ENCODE peak calls at places on chromosome 4, in ten cellular contexts. Y is mucosa of descending colon; O is fibroblast of lung; X is lower lobe of right lung; J is astrocyte; V is CD8-positive, alpha-beta memory T cell; C is suprapubic skin; G is sigmoid colon; S is heart right ventricle; P is neuronal stem cell. R is an unnamed sample. For H3K36me3, the result is how much of the 10 kb centered on the place peaks cover.

GRCh38 chr4:74111990-74112389 is 13.0 kb upstream of the CXCL2 start:
- DNase-seq in Y (no peak), O (peak), X (peak), J (peak), V (no peak), C (peak), G (no peak), S (peak), P (no peak), R (peak)

GRCh38 chr4:81136161-81136910 is 78.7 kb downstream of the PRKG2 start:
- DNase-seq in Y (no peak), O (peak), X (no peak), J (peak), V (no peak), C (no peak), G (peak), S (no peak), P (no peak), R (peak)

GRCh38 chr4:52015366-52015765 is 4.8 kb downstream of the LRRC66 start:
- DNase-seq in Y (no peak), O (peak), X (no peak), J (no peak), V (no peak), C (no peak), G (no peak), S (no peak), P (no peak), R (no peak)

GRCh38 chr4:176359590-176359989 is 39.8 kb downstream of the SPCS3 start:
- DNase-seq in Y (no peak), O (peak), X (no peak), J (peak), V (no peak), C (no peak), G (no peak), S (no peak), P (no peak), R (no peak)

GRCh38 chr4:158586881-158587280 is 65.2 kb downstream of the RXFP1 start:
- DNase-seq in Y (no peak), O (no peak), X (no peak), J (no peak), V (no peak), C (no peak), G (no peak), S (no peak), P (no peak), R (no peak)

GRCh38 chr4:123488916-123489315 is 92.3 kb downstream of the SPRY1 start:
- DNase-seq in Y (no peak), O (peak), X (no peak), J (peak), V (no peak), C (no peak), G (no peak), S (no peak), P (no peak), R (no peak)

GRCh38 chr4:125085-125820 is 952 bp downstream of the ZNF718 start:
- DNase-seq in Y (peak), O (peak), X (peak), J (peak), V (no peak), C (no peak), G (no peak), S (peak), P (peak), R (peak)

GRCh38 chr4:144374065-144374464 is 233.5 kb upstream of the GYPA start:
- DNase-seq in Y (no peak), O (no peak), X (no peak), J (no peak), V (no peak), C (no peak), G (no peak), S (no peak), P (no peak), R (no peak)

GRCh38 chr4:121696641-121697461 is at the start of gene ANXA5:
- DNase-seq in Y (peak), O (peak), X (peak), J (peak), V (peak), C (peak), G (peak), S (peak), P (peak), R (peak)

GRCh38 chr4:177051473-177052060 is 258.1 kb upstream of the NEIL3 start:
- DNase-seq in Y (no peak), O (peak), X (no peak), J (no peak), V (no peak), C (no peak), G (no peak), S (no peak), P (peak), R (no peak)

GRCh38 chr4:64503416-64503815 is 94.2 kb upstream of the TECRL start:
- DNase-seq in Y (no peak), O (no peak), X (no peak), J (no peak), V (no peak), C (no peak), G (no peak), S (no peak), P (no peak), R (no peak)
- H3K36me3 ChIP-seq in Y (under half), O (under half), X (under half), J (under half), V (under half), C (under half), G (under half), S (under half), P (under half), R (under half)

DNA sequence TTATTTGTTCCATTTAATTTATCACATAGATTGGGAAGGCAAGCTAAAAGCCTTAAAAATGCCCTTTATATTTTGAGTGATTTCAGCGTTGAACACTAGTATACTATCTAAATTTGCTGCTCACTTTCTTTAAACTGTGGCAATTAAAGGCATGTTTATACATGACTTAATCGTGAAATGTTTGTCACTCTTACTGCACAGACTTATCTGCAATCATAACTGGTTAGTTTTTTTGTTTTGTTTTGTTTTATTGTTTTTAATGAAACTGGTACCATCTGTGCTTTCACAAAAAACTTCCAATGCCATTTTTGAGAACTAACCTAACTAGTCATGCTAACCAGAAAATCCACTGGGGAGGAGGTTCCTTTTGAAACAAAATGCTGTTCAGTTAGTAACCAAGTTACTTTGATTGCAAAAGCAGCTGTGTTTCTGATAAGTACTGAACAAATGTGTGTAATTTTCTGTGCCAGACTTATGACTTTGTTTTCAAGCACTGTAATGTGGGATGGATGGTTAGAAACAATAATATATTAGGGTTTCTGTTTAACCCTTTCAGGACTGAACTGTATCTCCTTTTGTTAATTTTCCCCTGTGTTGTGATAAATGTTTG is 56.1 kb downstream of the CCKAR start:
- DNase-seq in Y (no peak), O (peak), X (no peak), J (peak), V (no peak), C (no peak), G (no peak), S (no peak), P (no peak), R (no peak)
- H3K36me3 ChIP-seq in Y (under half), O (under half), X (half or more), J (under half), V (under half), C (under half), G (under half), S (under half), P (half or more), R (under half)

GRCh38 chr4:112651641-112652040 is 14.7 kb downstream of the LARP7 start:
- DNase-seq in Y (no peak), O (no peak), X (no peak), J (no peak), V (no peak), C (no peak), G (no peak), S (no peak), P (no peak), R (no peak)
- H3K36me3 ChIP-seq in Y (under half), O (under half), X (half or more), J (under half), V (under half), C (half or more), G (under half), S (under half), P (half or more), R (half or more)

GRCh38 chr4:39905656-39906055 is 72.1 kb downstream of the PDS5A start:
- DNase-seq in Y (no peak), O (no peak), X (no peak), J (no peak), V (no peak), C (no peak), G (no peak), S (no peak), P (no peak), R (no peak)
- H3K36me3 ChIP-seq in Y (under half), O (under half), X (half or more), J (under half), V (under half), C (under half), G (under half), S (under half), P (half or more), R (under half)

R was measured in tibial artery.